ENCODE peak calls at places on chromosomes 4 and X, in four cellular contexts. I, L, J and Z are unnamed samples.

GRCh38 chrX:143873343-143873742 is 10.5 kb upstream of the UBE2NL start:
- DNase-seq in L (no peak), I (no peak), J (no peak), Z (no peak)

GRCh38 chrX:154490021-154490413 is 412 bp downstream of the SLC10A3 start:
- DNase-seq in I (peak; percentile 64), J (peak; percentile 46), L (peak; percentile 72), Z (peak; percentile 44)

GRCh38 chr4:129355031-129355430 is 259.1 kb downstream of the C4orf33 start:
- DNase-seq in L (no peak), I (no peak), J (no peak), Z (no peak)

GRCh38 chr4:155590751-155591150 is 75.9 kb upstream of the GUCY1A1 start:
- DNase-seq in I (no peak), J (no peak), L (no peak), Z (no peak)

GRCh38 chr4:41209187-41209586 is 5.2 kb downstream of the APBB2 start:
- DNase-seq in I (no peak), J (no peak), L (no peak), Z (no peak)

GRCh38 chr4:110381784-110382183 is 94.2 kb upstream of the ENPEP start:
- DNase-seq in J (no peak), I (no peak), L (no peak), Z (no peak)

GRCh38 chrX:123731987-123732678 is 719 bp downstream of the THOC2 start:
- DNase-seq in I (peak; percentile 21), J (peak; percentile 66), L (no peak), Z (peak; percentile 18)

GRCh38 chrX:118730500-118731247 is 3.3 kb downstream of the IL13RA1 start:
- DNase-seq in L (no peak), J (no peak), I (no peak), Z (no peak)

GRCh38 chrX:30309139-30309571 is at the start of gene NR0B1:
- DNase-seq in L (no peak), J (peak; percentile 71), I (peak; percentile 48), Z (no peak)

GRCh38 chr4:6313216-6313615 is 43.6 kb downstream of the WFS1 start:
- DNase-seq in J (no peak), L (no peak), I (no peak), Z (no peak)

GRCh38 chr4:137394000-137394399 is 138.3 kb downstream of the PCDH18 start:
- DNase-seq in J (no peak), I (no peak), L (no peak), Z (no peak)

GRCh38 chr4:121551271-121551670 is 145.5 kb downstream of the ANXA5 start:
- DNase-seq in I (no peak), L (no peak), J (no peak), Z (no peak)
- H3K27ac ChIP-seq in I (no peak overlapping the region), L (no peak overlapping the region), J (no peak overlapping the region), Z (peak overlapping the region; percentile 56)

GRCh38 chrX:136250191-136251041 is 784 bp downstream of the MAP7D3 start:
- DNase-seq in L (no peak), I (no peak), J (peak; percentile 56), Z (no peak)

GRCh38 chrX:136251042-136251991 is at the start of gene MAP7D3:
- DNase-seq in I (peak; percentile 70), L (peak; percentile 58), J (peak; percentile 87), Z (peak; percentile 74)

GRCh38 chrX:136259543-136259942 is 8.3 kb upstream of the MAP7D3 start:
- DNase-seq in L (no peak), I (no peak), J (no peak), Z (no peak)

GRCh38 chrX:136258951-136259350 is 7.8 kb upstream of the MAP7D3 start:
- DNase-seq in L (no peak), J (no peak), I (no peak), Z (no peak)

DNA sequence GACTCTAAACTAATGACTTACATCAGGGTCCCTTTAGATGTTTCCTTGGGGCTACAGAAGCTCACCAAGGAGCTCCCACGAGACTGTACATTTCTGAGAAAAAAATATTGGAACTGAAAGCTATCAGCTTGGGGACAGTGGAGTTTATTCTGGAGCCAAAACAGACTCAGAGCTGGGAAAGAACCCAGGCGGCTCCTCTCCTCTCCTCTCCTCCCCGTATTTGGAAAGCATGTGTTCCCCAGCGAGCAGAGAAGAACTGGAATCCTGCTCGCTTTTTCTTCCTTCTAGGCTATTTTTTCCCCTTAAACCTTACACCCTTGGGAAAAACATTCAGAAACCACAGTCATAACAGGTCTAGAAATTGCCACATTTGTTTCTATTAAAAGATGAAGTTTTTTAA is 4.3 kb upstream of the MAP7D3 start:
- DNase-seq in J (no peak), L (no peak), I (no peak), Z (peak; percentile 30)
- H3K27ac ChIP-seq in J (no peak overlapping the region), L (peak overlapping the region; percentile 49), I (peak overlapping the region; percentile 8), Z (peak overlapping the region; percentile 64)

GRCh38 chrX:41445781-41446358 is 1.3 kb upstream of the NYX start:
- DNase-seq in L (no peak), J (no peak), I (peak; percentile 32), Z (no peak)

GRCh38 chrX:41447897-41448296 is 754 bp downstream of the NYX start:
- DNase-seq in I (no peak), J (no peak), L (no peak), Z (no peak)

GRCh38 chrX:41445171-41445570 is 2.0 kb upstream of the NYX start:
- DNase-seq in J (peak; percentile 46), I (no peak), L (no peak), Z (no peak)

GRCh38 chrX:41441934-41442823 is 5.0 kb upstream of the NYX start:
- DNase-seq in I (peak; percentile 81), L (peak; percentile 74), J (peak; percentile 95), Z (peak; percentile 76)

DNA sequence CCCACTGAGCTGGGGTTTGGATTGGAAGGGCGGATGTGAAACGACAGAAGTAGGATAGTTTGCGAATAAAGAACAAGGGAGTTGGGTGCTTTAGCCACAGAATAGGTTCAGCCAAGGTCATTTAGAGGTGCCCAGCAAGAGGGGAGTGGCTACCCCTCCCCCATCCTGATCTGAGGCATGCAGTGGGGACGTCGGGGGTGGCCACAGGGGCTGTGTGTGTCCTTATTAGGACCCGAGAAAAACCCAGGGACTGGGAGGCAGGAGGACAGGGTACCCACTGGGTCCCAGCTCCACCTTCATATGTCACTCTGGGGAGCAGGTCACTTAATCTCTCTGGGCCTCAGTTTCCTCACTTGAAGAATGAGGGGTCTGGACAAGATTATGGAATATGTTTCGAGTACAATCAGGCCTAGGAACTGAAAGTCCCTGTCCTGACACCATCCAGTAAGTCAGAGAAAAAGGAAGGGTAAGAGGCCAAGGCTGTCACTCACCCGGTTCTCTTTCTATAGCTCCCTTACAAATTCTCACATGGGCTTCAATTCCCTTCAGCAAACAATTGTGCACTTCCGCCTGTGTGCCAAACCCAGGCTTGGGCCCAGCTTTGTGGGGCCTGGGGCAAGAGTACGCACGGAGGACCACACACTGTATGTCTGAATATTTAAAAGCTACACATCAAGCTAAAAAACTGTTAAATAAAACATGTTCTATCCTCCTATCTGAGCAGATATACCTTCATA is 4.2 kb upstream of the NYX start:
- DNase-seq in L (no peak), J (no peak), I (peak; percentile 31), Z (no peak)
- H3K27ac ChIP-seq in L (peak overlapping the region; percentile 29), J (no peak overlapping the region), I (no peak overlapping the region), Z (peak overlapping the region; percentile 86)

GRCh38 chr4:26782830-26783202 is 77.8 kb upstream of the STIM2 start:
- DNase-seq in I (no peak), J (no peak), L (no peak), Z (no peak)

GRCh38 chr4:26782168-26782829 is 78.3 kb upstream of the STIM2 start:
- DNase-seq in J (no peak), I (no peak), L (no peak), Z (no peak)

GRCh38 chr4:26779224-26779623 is 81.4 kb upstream of the STIM2 start:
- DNase-seq in I (no peak), L (no peak), J (no peak), Z (no peak)

GRCh38 chr4:26779674-26780073 is 81.0 kb upstream of the STIM2 start:
- DNase-seq in I (no peak), J (no peak), L (no peak), Z (no peak)

DNA sequence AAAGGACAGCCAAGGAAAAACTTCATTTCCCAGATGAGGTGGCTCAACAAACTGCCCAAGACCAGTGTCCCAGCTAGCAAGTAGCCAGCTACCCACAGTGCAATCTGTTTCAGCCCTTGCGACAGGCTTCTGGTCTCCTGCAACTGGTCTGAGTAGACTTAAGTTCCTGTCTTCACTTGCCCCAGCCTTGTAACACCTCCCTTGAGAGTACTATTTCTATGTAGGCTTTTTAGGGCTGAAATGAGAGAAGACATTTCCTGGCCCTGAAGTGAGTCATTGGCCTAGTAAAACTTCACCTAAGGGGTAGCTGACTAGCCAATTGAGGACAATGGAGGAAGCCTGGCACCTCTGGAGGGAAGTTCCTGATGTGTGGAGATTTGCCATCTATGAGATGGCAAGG is 80.1 kb upstream of the STIM2 start:
- DNase-seq in L (no peak), I (no peak), J (no peak), Z (no peak)
- H3K27ac ChIP-seq in L (no peak overlapping the region), I (no peak overlapping the region), J (no peak overlapping the region), Z (no peak overlapping the region)

DNA sequence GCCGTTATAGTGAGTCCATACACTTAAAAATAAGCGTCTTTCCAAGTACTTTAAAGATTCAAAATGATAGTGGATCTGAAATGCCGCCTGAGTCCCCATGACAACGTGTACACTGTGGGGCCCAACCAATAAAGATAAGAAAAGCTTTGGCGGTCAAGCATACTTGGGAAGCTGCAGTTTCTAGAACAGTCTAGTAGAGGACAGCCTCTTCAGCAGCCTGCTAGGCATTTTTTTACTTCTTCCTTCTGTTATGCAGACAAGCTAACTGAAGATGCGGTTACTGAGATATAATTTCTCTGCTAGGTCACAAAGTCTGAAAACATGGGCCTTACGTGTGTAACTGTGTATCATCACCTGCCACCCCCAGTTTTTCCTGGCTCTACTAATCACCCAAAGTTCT is 402 bp upstream of the UPRT start:
- DNase-seq in J (no peak), L (no peak), I (no peak), Z (no peak)
- H3K27ac ChIP-seq in J (no peak overlapping the region), L (peak overlapping the region; percentile 88), I (peak overlapping the region; percentile 77), Z (peak overlapping the region; percentile 86)